ENCODE peak calls at places on chromosomes 1 and 21, in six cellular contexts. Y, X, R, V, W and Q are unnamed samples.

GRCh38 chr21:28489197-28489596 is 503.5 kb downstream of the LTN1 start:
- DNase-seq in R (no peak), Y (no peak), V (no peak), X (no peak), W (no peak), Q (no peak)

GRCh38 chr1:41493117-41493536 is 8.6 kb upstream of the EDN2 start:
- DNase-seq in X (peak), Y (peak), W (no peak), R (no peak), V (no peak), Q (peak)

GRCh38 chr1:201557572-201557958 is 18.6 kb downstream of the NAV1 start:
- DNase-seq in Y (no peak), R (no peak), W (no peak), X (no peak), V (no peak), Q (no peak)

GRCh38 chr1:51189421-51190073 is 46.5 kb upstream of the RNF11 start:
- DNase-seq in Y (peak), X (peak), R (peak), V (peak), W (no peak), Q (peak)

GRCh38 chr1:155002479-155003226 is at the start of gene ZBTB7B:
- DNase-seq in X (peak), W (no peak), R (no peak), V (no peak), Y (no peak), Q (peak)

GRCh38 chr1:181124206-181124825 is 35.8 kb downstream of the IER5 start:
- DNase-seq in Y (no peak), R (no peak), X (no peak), V (no peak), W (no peak), Q (no peak)

GRCh38 chr1:14599173-14599754 is 779 bp downstream of the KAZN start:
- DNase-seq in V (no peak), X (no peak), W (no peak), R (no peak), Y (no peak), Q (no peak)

GRCh38 chr1:40273547-40274166 is 15.6 kb downstream of the ZMPSTE24 start:
- DNase-seq in V (no peak), Y (no peak), W (no peak), R (no peak), X (no peak), Q (no peak)

GRCh38 chr1:48530727-48531351 is 58.8 kb upstream of the SPATA6 start:
- DNase-seq in V (peak), R (peak), Y (peak), X (peak), W (no peak), Q (peak)

GRCh38 chr1:8477199-8477982 is 159.5 kb downstream of the SLC45A1 start:
- DNase-seq in Y (peak), X (no peak), V (no peak), R (no peak), W (peak), Q (no peak)

GRCh38 chr1:78490861-78491310 is at the start of gene PTGFR:
- DNase-seq in W (no peak), X (no peak), Y (peak), R (peak), V (no peak), Q (no peak)

GRCh38 chr1:12229835-12230548 is at the start of gene VPS13D:
- DNase-seq in W (peak), V (peak), R (peak), X (peak), Y (peak), Q (peak)

GRCh38 chr1:26327956-26328362 is 10.2 kb downstream of the CD52 start:
- DNase-seq in V (no peak), X (no peak), Y (no peak), R (no peak), W (no peak), Q (no peak)

GRCh38 chr1:193031431-193031830 is 27.7 kb downstream of the UCHL5 start:
- DNase-seq in V (no peak), Y (peak), X (no peak), W (no peak), R (peak), Q (no peak)

GRCh38 chr1:60833173-60833572 is 249.2 kb upstream of the NFIA start:
- DNase-seq in V (peak), W (no peak), X (peak), Y (no peak), R (no peak), Q (no peak)

GRCh38 chr1:150820710-150821521 is 12.9 kb upstream of the CTSK start:
- DNase-seq in V (no peak), X (no peak), R (no peak), Y (peak), W (no peak), Q (no peak)

GRCh38 chr1:91876040-91876470 is 9.9 kb downstream of the TGFBR3 start:
- DNase-seq in R (no peak), X (no peak), Y (no peak), V (no peak), W (peak), Q (no peak)

GRCh38 chr1:24438423-24438901 is 22.9 kb downstream of the NIPAL3 start:
- DNase-seq in R (peak), V (no peak), X (peak), Y (no peak), W (no peak), Q (no peak)

GRCh38 chr1:101781437-101781836 is 215.3 kb downstream of the OLFM3 start:
- DNase-seq in Y (no peak), V (no peak), W (no peak), R (peak), X (no peak), Q (no peak)

GRCh38 chr1:174659823-174660222 is 212.1 kb downstream of the GPR52 start:
- DNase-seq in V (peak), X (no peak), Y (peak), W (no peak), R (no peak), Q (no peak)

GRCh38 chr1:59292557-59292956 is 4.3 kb upstream of the FGGY start:
- DNase-seq in X (no peak), R (no peak), W (peak), Y (peak), V (peak), Q (peak)

GRCh38 chr1:209844695-209845404 is 17.1 kb downstream of the UTP25 start:
- DNase-seq in Y (no peak), R (no peak), W (no peak), X (no peak), V (no peak), Q (no peak)

GRCh38 chr1:177847843-177848242 is 122.0 kb downstream of the SEC16B start:
- DNase-seq in R (no peak), W (no peak), Y (peak), V (no peak), X (no peak), Q (no peak)

GRCh38 chr1:18426580-18426979 is 54.1 kb upstream of the KLHDC7A start:
- DNase-seq in W (no peak), R (no peak), X (no peak), Y (no peak), V (no peak), Q (no peak)

GRCh38 chr1:18434041-18434440 is 46.7 kb upstream of the KLHDC7A start:
- DNase-seq in Y (no peak), R (no peak), W (no peak), V (no peak), X (no peak), Q (no peak)

GRCh38 chr1:18429654-18430053 is 51.1 kb upstream of the KLHDC7A start:
- DNase-seq in Y (no peak), X (no peak), R (no peak), W (no peak), V (no peak), Q (no peak)
- TF ChIP-seq SMC3 in Y (no peak), X (no peak), R (no peak), W (no peak), V (no peak), Q (no peak)

GRCh38 chr1:28163496-28164120 is 12.9 kb downstream of the PTAFR start:
- DNase-seq in Y (peak), V (no peak), R (no peak), X (no peak), W (no peak), Q (no peak)

GRCh38 chr1:28159243-28159642 is 17.2 kb downstream of the PTAFR start:
- DNase-seq in R (no peak), W (no peak), X (no peak), Y (no peak), V (peak), Q (no peak)

GRCh38 chr1:28157901-28158300 is 18.6 kb downstream of the PTAFR start:
- DNase-seq in V (no peak), R (no peak), Y (no peak), W (no peak), X (no peak), Q (no peak)

GRCh38 chr1:28161770-28162550 is 14.5 kb downstream of the PTAFR start:
- DNase-seq in Y (no peak), R (no peak), V (no peak), X (no peak), W (no peak), Q (no peak)

DNA sequence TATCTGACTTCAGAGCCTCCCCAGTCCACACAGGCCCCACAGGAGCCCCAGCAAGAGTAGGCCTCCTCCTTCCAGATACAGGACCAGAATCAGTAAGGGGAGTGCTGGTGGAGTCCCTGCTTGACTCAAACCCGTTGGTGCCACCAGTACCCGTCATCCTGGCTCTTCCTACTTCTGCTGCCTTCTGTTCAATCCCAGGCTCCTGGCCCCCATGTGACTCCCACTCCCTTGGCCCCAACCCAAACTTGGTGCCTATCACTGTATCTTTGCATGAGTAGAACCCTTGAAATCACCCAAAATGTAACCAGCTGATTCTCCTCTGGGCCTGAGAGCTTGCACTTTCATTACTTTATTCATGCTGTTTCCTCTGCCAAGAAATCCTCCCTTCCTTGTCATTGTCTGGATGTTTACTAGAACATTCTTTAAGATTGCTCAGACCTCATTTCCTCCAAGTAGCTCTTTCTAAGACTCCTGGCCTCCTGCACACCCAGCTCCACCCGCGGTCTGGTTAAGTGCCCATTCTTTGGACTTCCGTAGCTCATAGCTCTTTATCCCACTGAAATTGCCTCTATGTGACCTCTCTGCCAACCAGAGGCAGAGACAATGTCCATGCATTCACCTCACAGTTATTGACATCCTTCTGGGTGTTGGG is 15.7 kb downstream of the PTAFR start:
- DNase-seq in X (no peak), R (no peak), W (no peak), Y (peak), V (no peak), Q (no peak)
- TF ChIP-seq SMC3 in X (no peak), R (no peak), W (no peak), Y (no peak), V (no peak), Q (no peak)

DNA sequence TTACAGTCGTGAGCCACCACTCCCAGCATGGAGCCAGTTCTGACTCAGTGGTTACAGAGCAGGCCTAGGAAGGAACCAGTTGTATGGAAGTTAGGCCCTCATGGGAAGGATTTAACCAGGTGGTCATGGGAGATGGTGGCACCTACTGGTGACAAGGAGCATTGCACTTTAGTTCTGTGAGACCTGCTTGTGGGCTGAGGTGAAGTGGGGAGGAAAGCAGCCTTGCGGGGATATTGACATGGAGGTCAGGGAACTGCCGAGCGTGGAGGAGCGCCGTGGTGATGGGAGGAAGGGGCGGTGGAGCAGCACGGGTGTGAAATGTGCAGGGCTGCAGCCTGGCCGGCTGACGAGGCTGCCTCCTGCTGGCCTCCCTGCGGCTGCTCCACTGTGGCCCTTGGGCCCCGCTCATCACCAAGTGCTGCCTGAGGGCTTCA is 100.4 kb downstream of the GALNT2 start:
- DNase-seq in V (peak), X (peak), Y (peak), W (peak), R (peak), Q (peak)
- TF ChIP-seq SMC3 in V (peak), X (peak), Y (peak), W (peak), R (peak), Q (peak)

DNA sequence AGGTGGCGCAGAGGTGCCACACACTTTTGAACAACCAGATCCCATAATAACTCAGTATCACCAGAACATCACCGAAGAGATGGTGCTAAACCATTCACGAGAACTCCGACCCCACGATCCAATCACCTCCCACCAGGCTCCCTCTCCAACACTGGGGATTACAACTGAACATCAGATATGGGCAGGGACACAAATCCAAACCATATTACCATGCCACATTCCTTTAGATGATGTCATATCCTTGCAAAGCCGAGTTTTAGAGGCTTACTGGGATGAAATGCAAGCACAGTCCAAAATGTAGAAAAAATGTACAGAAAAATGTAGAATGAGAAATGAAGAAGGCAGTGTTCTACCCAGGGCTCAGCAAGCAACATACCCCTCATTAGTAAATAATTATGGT is 64.7 kb downstream of the SGIP1 start:
- DNase-seq in W (no peak), Y (peak), X (no peak), R (no peak), V (no peak), Q (no peak)
- TF ChIP-seq SMC3 in W (no peak), Y (no peak), X (no peak), R (no peak), V (no peak), Q (no peak)

DNA sequence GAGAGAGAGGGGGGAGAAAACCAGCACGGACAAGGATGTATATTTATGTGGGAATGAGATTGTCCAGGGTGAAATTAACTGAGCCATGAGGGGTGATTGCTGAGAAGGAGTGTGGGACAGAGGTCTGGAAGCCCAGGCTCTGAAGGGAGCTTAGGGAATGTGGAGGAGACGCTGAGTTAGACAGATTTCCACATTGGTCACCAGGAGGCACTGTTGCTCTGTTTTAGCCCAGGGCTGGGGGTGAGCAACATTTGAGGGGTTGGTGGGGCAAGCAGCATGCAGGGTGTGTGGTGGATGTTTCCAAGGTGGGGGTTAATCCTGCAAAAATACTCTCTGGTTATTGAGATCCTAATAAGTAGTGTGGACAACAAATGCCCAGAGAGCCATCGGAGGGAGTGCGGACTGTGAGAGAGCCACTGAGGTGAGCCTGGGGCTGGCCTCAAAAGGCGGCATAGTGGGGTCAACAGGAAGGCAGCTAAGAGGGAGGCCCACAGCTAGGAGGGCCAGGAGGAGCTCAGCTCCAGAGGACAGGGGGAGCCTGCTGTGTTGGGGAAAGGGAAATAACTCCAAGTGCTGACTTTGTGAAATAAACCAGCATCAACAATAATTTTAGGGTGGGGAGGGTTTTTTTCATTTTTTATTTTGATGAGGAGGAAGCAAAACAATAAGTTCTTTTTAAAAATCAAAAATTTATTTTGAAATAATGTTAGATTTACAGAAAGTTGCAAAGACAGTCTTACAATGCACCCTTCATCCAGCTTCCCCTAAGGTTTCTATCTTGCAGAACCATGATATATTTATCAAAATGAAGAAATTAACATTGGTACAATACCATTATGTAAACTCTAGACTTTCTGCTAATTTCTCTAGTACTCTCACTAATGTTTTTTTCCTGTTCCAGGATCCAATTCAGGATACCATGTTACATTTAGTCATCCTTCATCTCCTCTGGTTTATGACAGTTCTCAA is 82.8 kb upstream of the CD34 start:
- DNase-seq in R (peak), W (no peak), Y (no peak), V (no peak), X (peak), Q (no peak)
- TF ChIP-seq SMC3 in R (no peak), W (no peak), Y (peak), V (no peak), X (peak), Q (no peak)

DNA sequence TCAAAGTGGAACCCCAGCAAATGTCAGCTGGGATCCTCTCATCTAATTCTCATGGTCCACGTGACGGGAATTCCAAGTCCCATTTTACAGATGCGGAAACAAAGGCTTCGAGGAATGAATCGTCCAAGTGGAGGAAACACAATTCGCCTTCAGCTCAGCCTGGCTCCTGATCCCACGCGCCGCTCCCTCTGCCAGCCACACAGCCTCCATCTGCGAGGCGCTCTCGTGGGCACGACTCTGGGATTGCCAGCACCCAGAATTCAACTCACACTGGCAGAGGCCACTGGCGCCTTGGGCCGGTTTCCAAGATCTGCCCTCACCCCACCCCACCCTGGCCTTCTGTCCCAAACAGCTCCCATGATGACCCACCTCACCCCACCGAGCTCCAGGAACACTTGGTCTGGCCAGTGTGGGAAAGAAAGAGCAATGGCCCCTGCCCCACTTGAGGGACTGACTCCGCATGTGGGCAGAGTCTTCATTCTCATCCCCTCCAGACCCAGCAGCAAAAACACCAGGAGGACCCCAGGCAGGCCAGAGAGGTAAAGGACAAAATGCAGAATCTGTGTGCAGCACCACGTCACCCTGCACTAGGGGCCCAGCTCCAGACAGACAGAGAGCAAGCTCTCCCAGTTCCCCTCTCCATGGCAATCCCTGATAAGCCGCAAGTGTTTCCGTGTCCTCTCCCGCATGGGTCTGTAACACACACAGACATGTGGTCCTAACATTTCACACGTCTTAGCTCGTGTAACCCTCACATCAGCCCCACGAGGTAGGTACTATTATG is 10.4 kb downstream of the CASZ1 start:
- DNase-seq in X (no peak), R (no peak), Y (no peak), V (no peak), W (no peak), Q (no peak)
- TF ChIP-seq SMC3 in X (no peak), R (no peak), Y (no peak), V (no peak), W (no peak), Q (no peak)